ENCODE peak calls at places on chromosomes 13 and 19, in nine cellular contexts. V is SK-N-SH, S is BE2C, A is mammary epithelial cell, T is aorta, X is uterus, Y is mucosa of descending colon, E is IMR-90, G is thoracic aorta. K is an unnamed sample.

GRCh38 chr13:44273991-44274810 is 99.4 kb upstream of the SERP2 start:
- DNase-seq in T (no peak), V (no peak), E (peak; percentile 77), G (no peak), A (no peak), Y (peak; percentile 41), X (no peak), S (no peak), K (no peak)

GRCh38 chr19:48390188-48391099 is 907 bp downstream of the KDELR1 start:
- DNase-seq in T (peak; percentile 78), E (peak; percentile 49), S (peak; percentile 80), V (peak; percentile 84), X (peak; percentile 61), A (peak; percentile 57), Y (peak; percentile 82), G (no peak), K (peak; percentile 91)

GRCh38 chr13:106036870-106037269 is 498.6 kb downstream of the EFNB2 start:
- DNase-seq in G (no peak), S (peak; percentile 26), X (no peak), Y (peak; percentile 32), A (no peak), V (peak; percentile 35), E (no peak), T (no peak), K (no peak)

GRCh38 chr13:113013303-113013702 is 44.3 kb downstream of the MCF2L start:
- DNase-seq in Y (no peak), S (no peak), X (no peak), A (no peak), E (no peak), G (no peak), V (no peak), T (no peak), K (no peak)

GRCh38 chr19:13208964-13209796 is 59.0 kb downstream of the IER2 start:
- DNase-seq in A (no peak), V (no peak), E (no peak), X (no peak), G (no peak), S (no peak), T (no peak), Y (no peak), K (no peak)

GRCh38 chr19:45275370-45275971 is 24.4 kb downstream of the MARK4 start:
- DNase-seq in A (no peak), S (peak; percentile 86), Y (no peak), G (no peak), X (no peak), E (peak; percentile 46), V (peak; percentile 85), T (no peak), K (no peak)

GRCh38 chr13:97567510-97568243 is 133.7 kb downstream of the RAP2A start:
- DNase-seq in Y (peak; percentile 79), E (peak; percentile 50), G (no peak), V (no peak), S (no peak), T (peak; percentile 58), X (no peak), A (peak; percentile 61), K (peak; percentile 73)

GRCh38 chr19:47190167-47190727 is 40.8 kb downstream of the BBC3 start:
- DNase-seq in A (peak; percentile 33), S (no peak), T (peak; percentile 86), Y (peak; percentile 70), V (peak; percentile 46), X (peak; percentile 52), E (peak; percentile 71), G (peak; percentile 54), K (peak; percentile 86)

GRCh38 chr13:66915596-66916185 is 314.4 kb downstream of the PCDH9 start:
- DNase-seq in S (no peak), E (peak; percentile 63), G (no peak), V (no peak), T (no peak), Y (no peak), A (peak; percentile 39), X (no peak), K (no peak)

GRCh38 chr13:34156841-34157365 is 339.0 kb downstream of the RFC3 start:
- DNase-seq in Y (peak; percentile 76), T (peak; percentile 86), E (peak; percentile 95), A (peak; percentile 97), S (peak; percentile 88), X (peak; percentile 71), V (no peak), G (peak; percentile 66), K (peak; percentile 74)

GRCh38 chr13:81171065-81171647 is 830.2 kb upstream of the SPRY2 start:
- DNase-seq in S (no peak), A (peak; percentile 3), Y (no peak), E (no peak), V (peak; percentile 12), G (no peak), T (no peak), X (no peak), K (no peak)

GRCh38 chr13:99467764-99468163 is 33.5 kb upstream of the TM9SF2 start:
- DNase-seq in X (no peak), V (no peak), A (peak; percentile 79), S (no peak), E (peak; percentile 77), G (no peak), Y (no peak), T (no peak), K (no peak)

GRCh38 chr13:99468971-99469545 is 32.2 kb upstream of the TM9SF2 start:
- DNase-seq in E (no peak), Y (no peak), V (no peak), G (no peak), S (no peak), A (no peak), T (no peak), X (no peak), K (no peak)

GRCh38 chr13:99473515-99473914 is 27.8 kb upstream of the TM9SF2 start:
- DNase-seq in A (no peak), V (no peak), E (no peak), S (no peak), X (no peak), T (no peak), G (no peak), Y (no peak), K (no peak)

GRCh38 chr13:99470027-99470426 is 31.2 kb upstream of the TM9SF2 start:
- DNase-seq in A (no peak), X (no peak), G (no peak), S (no peak), T (no peak), E (no peak), V (no peak), Y (no peak), K (no peak)

DNA sequence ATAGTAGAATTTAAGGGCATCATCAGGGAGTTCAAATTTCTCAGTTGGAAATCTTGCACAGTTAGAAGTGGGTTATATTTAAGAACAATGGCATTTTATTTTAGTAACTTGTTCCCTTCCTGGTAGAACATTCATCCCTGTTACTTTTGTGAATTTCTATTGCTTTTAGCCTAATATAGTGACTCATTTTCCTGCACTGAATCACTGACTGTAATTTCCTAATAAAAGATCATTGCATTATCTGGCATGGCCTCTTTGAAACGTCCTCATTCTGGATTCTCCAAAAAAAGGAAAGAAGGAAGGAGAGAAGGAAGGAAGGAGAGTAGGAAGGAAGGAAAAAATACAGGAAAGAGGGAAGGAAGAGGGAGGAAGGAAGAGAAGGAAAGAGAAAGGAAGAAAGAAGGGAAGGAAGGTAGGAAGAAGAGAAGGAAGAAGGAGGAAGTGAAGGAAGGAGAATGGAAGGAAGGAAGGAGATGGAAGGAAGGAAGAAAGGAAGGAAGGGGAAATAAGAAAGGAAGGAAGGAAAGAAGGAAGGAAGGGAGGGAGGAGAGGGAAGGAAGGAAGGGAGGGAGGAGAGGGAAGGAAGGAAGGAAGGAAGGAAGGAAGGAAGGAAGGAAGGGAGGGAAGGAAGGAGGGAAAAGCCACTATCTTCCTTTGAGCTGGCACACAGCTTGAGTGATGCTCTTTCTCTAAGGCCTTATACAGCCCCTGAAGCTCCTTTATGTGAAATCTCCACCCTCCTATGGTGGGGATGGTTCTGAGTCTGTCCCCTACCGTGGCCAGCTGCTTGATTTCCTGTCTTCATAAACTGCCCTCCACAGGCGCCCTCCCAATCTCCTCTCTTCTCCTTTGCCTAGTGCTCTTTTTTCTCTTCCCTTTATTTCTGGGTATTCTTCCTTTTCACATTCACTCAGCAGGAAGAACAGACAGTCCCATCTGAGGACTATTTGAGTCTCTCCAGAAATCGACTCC is 29.8 kb upstream of the TM9SF2 start:
- DNase-seq in Y (no peak), X (no peak), E (peak; percentile 30), G (no peak), A (peak; percentile 32), S (no peak), V (no peak), T (no peak), K (no peak)
- H3K9me3 ChIP-seq in Y (no peaks in the 10 kb centered on the region), X (no peaks in the 10 kb centered on the region), E (no peaks in the 10 kb centered on the region), G (no peaks in the 10 kb centered on the region), A (no peaks in the 10 kb centered on the region), S (no peaks in the 10 kb centered on the region), V (no peaks in the 10 kb centered on the region), T (no peaks in the 10 kb centered on the region), K (no peaks in the 10 kb centered on the region)

GRCh38 chr19:28521614-28522544 is 691.1 kb downstream of the UQCRFS1 start:
- DNase-seq in A (no peak), T (no peak), Y (no peak), X (no peak), E (no peak), V (no peak), G (no peak), S (no peak), K (no peak)
- H3K9me3 ChIP-seq in A (peaks cover 3% of the 10 kb centered on the region), T (peaks cover 2% of the 10 kb centered on the region), Y (no peaks in the 10 kb centered on the region), X (no peaks in the 10 kb centered on the region), E (peaks cover 11% of the 10 kb centered on the region), V (no peaks in the 10 kb centered on the region), G (no peaks in the 10 kb centered on the region), S (no peaks in the 10 kb centered on the region), K (no peaks in the 10 kb centered on the region)

GRCh38 chr19:33212773-33213172 is 12.9 kb downstream of the SLC7A10 start:
- DNase-seq in V (peak; percentile 25), T (no peak), Y (no peak), X (no peak), S (peak; percentile 8), E (no peak), G (no peak), A (no peak), K (peak; percentile 68)
- H3K9me3 ChIP-seq in V (no peaks in the 10 kb centered on the region), T (no peaks in the 10 kb centered on the region), Y (no peaks in the 10 kb centered on the region), X (no peaks in the 10 kb centered on the region), S (no peaks in the 10 kb centered on the region), E (no peaks in the 10 kb centered on the region), G (no peaks in the 10 kb centered on the region), A (no peaks in the 10 kb centered on the region), K (no peaks in the 10 kb centered on the region)

GRCh38 chr19:11784356-11784755 is 14.0 kb upstream of the ZNF491 start:
- DNase-seq in Y (no peak), G (no peak), S (no peak), A (no peak), V (no peak), E (no peak), X (no peak), T (no peak), K (no peak)

GRCh38 chr19:11787536-11787935 is 10.8 kb upstream of the ZNF491 start:
- DNase-seq in E (no peak), V (no peak), T (no peak), Y (no peak), X (no peak), G (no peak), S (no peak), A (no peak), K (no peak)

GRCh38 chr19:11781295-11782057 is 14.7 kb downstream of the ZNF441 start:
- DNase-seq in S (no peak), T (no peak), Y (no peak), E (peak; percentile 7), A (no peak), G (no peak), X (no peak), V (no peak), K (no peak)

GRCh38 chr19:11780431-11781020 is 13.7 kb downstream of the ZNF441 start:
- DNase-seq in G (no peak), V (no peak), Y (no peak), X (no peak), T (no peak), A (no peak), S (no peak), E (no peak), K (no peak)

GRCh38 chr19:11783767-11784166 is 14.6 kb upstream of the ZNF491 start:
- DNase-seq in Y (no peak), S (no peak), V (no peak), E (no peak), G (no peak), A (no peak), X (no peak), T (no peak), K (no peak)
- H3K9me3 ChIP-seq in Y (peaks cover 89% of the 10 kb centered on the region), S (peaks cover 12% of the 10 kb centered on the region), V (peaks cover 51% of the 10 kb centered on the region), E (peaks cover 75% of the 10 kb centered on the region), G (peaks cover 94% of the 10 kb centered on the region), A (peaks cover 52% of the 10 kb centered on the region), X (peaks cover 6% of the 10 kb centered on the region), T (peaks cover 23% of the 10 kb centered on the region), K (peaks cover 97% of the 10 kb centered on the region)

K was measured in left lung.